ENCODE peak calls at places on chromosome 5, in four cellular contexts. One of them, this sample, is unnamed. For H3K4me1 and H3K9me3, the result is how much of the 10 kb centered on the place peaks cover.

GRCh38 chr5:36688722-36689121 is 82.3 kb downstream of the SLC1A3 start:
- DNase-seq in ascending aorta: no peak
- DNase-seq in hepatocyte: peak
- DNase-seq in thoracic aorta: no peak
- DNase-seq in this sample: no peak

GRCh38 chr5:72507360-72508238 is at the start of gene ZNF366:
- DNase-seq in ascending aorta: no peak
- DNase-seq in hepatocyte: peak
- DNase-seq in thoracic aorta: no peak
- DNase-seq in this sample: no peak

GRCh38 chr5:115857621-115858349 is 16.1 kb downstream of the AP3S1 start:
- DNase-seq in hepatocyte: no peak
- DNase-seq in thoracic aorta: no peak
- DNase-seq in ascending aorta: no peak
- DNase-seq in this sample: no peak

GRCh38 chr5:33936004-33936380 is 194 bp upstream of the RXFP3 start:
- DNase-seq in thoracic aorta: no peak
- DNase-seq in ascending aorta: peak
- DNase-seq in hepatocyte: peak
- DNase-seq in this sample: peak

GRCh38 chr5:105015098-105015497 is 1452.5 kb upstream of the NUDT12 start:
- DNase-seq in ascending aorta: no peak
- DNase-seq in thoracic aorta: no peak
- DNase-seq in hepatocyte: no peak
- DNase-seq in this sample: no peak

GRCh38 chr5:180494510-180495181 is 467 bp downstream of the CNOT6 start:
- DNase-seq in ascending aorta: peak
- DNase-seq in thoracic aorta: no peak
- DNase-seq in hepatocyte: peak
- DNase-seq in this sample: peak

GRCh38 chr5:6465831-6466790 is 17.5 kb downstream of the UBE2QL1 start:
- DNase-seq in thoracic aorta: no peak
- DNase-seq in ascending aorta: no peak
- DNase-seq in hepatocyte: no peak
- DNase-seq in this sample: no peak

GRCh38 chr5:129917224-129917623 is 13.0 kb downstream of the CHSY3 start:
- DNase-seq in hepatocyte: no peak
- DNase-seq in ascending aorta: no peak
- DNase-seq in thoracic aorta: no peak
- DNase-seq in this sample: no peak

GRCh38 chr5:139282195-139282557 is 11.4 kb upstream of the MATR3 start:
- DNase-seq in hepatocyte: no peak
- DNase-seq in ascending aorta: no peak
- DNase-seq in thoracic aorta: no peak
- DNase-seq in this sample: no peak

GRCh38 chr5:132193165-132193694 is 34.4 kb downstream of the P4HA2 start:
- DNase-seq in thoracic aorta: no peak
- DNase-seq in hepatocyte: no peak
- DNase-seq in ascending aorta: no peak
- DNase-seq in this sample: no peak

GRCh38 chr5:123561230-123561629 is 49.3 kb downstream of the CSNK1G3 start:
- DNase-seq in ascending aorta: no peak
- DNase-seq in thoracic aorta: no peak
- DNase-seq in hepatocyte: no peak
- DNase-seq in this sample: no peak

GRCh38 chr5:164341056-164341619 is 835.7 kb downstream of the MAT2B start:
- DNase-seq in hepatocyte: no peak
- DNase-seq in ascending aorta: no peak
- DNase-seq in thoracic aorta: no peak
- DNase-seq in this sample: no peak

GRCh38 chr5:37111426-37112382 is 137.5 kb downstream of the CPLANE1 start:
- DNase-seq in ascending aorta: no peak
- DNase-seq in thoracic aorta: no peak
- DNase-seq in hepatocyte: no peak
- DNase-seq in this sample: no peak

DNA sequence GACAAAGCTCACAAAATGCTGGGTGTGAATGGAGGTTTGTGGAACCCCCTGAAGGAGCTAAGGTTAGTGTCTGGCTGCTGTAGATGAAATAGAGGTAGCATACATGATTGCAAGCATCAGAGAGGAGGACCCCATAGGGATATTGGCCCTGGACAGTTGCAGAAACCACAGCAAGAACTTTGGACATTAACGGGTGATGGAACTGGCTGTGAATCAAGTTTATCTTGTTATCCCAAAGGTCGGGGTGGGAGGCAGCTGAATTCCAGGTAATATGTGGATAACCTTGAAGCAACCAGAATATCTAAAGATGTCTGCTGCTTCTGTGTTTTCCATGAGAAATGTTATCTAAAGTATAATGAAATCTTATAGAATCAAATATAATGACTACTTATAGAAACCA is 447.7 kb downstream of the ZSWIM6 start:
- DNase-seq in ascending aorta: no peak
- DNase-seq in hepatocyte: no peak
- DNase-seq in thoracic aorta: no peak
- DNase-seq in this sample: no peak
- H3K4me1 ChIP-seq in ascending aorta: under half
- H3K4me1 ChIP-seq in hepatocyte: under half
- H3K4me1 ChIP-seq in thoracic aorta: under half
- H3K4me1 ChIP-seq in this sample: under half

GRCh38 chr5:178793696-178794095 is 63.2 kb upstream of the ZNF354A start:
- DNase-seq in ascending aorta: no peak
- DNase-seq in hepatocyte: no peak
- DNase-seq in thoracic aorta: no peak
- DNase-seq in this sample: no peak
- H3K9me3 ChIP-seq in ascending aorta: under half
- H3K9me3 ChIP-seq in hepatocyte: under half
- H3K9me3 ChIP-seq in thoracic aorta: under half
- H3K9me3 ChIP-seq in this sample: under half

DNA sequence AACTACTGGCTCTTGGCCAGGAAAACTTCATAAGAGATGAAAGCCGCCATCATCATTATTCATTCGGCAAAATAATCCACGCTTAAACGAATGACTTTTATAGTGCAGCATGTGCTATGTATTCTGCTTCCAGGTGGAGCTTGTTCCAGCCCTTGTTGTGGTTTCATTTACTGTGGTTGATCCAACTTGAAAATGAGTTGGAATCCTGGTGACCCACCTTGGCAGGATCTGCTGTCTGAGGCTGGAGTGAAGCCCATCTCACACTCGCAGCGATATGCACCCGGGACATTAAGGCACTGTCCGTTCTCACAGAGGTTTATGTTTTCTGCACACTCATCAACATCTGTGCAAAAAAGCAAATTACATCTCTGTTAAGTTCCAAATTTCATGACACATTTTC is 209.6 kb downstream of the FBN2 start:
- DNase-seq in hepatocyte: no peak
- DNase-seq in ascending aorta: no peak
- DNase-seq in thoracic aorta: no peak
- DNase-seq in this sample: no peak
- TF ChIP-seq CTCF in hepatocyte: no peak
- TF ChIP-seq CTCF in ascending aorta: no peak
- TF ChIP-seq CTCF in thoracic aorta: no peak
- TF ChIP-seq CTCF in this sample: no peak

GRCh38 chr5:168532471-168532870 is 3.4 kb downstream of the FBLL1 start:
- DNase-seq in ascending aorta: no peak
- DNase-seq in thoracic aorta: no peak
- DNase-seq in hepatocyte: no peak
- DNase-seq in this sample: no peak

GRCh38 chr5:168531191-168531590 is 2.1 kb downstream of the FBLL1 start:
- DNase-seq in hepatocyte: no peak
- DNase-seq in thoracic aorta: no peak
- DNase-seq in ascending aorta: no peak
- DNase-seq in this sample: no peak

GRCh38 chr5:168531987-168532386 is 2.9 kb downstream of the FBLL1 start:
- DNase-seq in thoracic aorta: no peak
- DNase-seq in hepatocyte: no peak
- DNase-seq in ascending aorta: no peak
- DNase-seq in this sample: no peak

DNA sequence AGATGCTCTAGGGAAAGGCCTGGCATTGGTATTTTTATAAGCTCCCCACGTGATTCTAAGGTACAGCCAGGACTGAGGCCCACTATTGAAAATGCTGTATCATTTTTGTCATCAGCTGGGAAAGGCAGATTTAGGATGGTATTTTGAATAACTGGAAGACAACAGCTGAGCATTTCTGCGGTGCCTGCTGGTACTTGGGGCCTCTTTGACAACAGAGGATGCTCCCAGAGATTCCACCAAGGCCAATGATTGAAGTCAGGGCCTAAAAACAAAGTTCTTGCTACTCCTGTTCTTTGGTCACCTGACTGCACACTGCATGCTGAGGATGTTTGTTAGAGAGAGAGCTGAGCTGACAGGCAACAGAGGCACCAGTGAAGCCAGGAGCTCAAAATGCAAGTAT is 8.1 kb downstream of the FBLL1 start:
- DNase-seq in ascending aorta: no peak
- DNase-seq in thoracic aorta: no peak
- DNase-seq in hepatocyte: no peak
- DNase-seq in this sample: no peak
- H3K4me1 ChIP-seq in ascending aorta: under half
- H3K4me1 ChIP-seq in thoracic aorta: under half
- H3K4me1 ChIP-seq in hepatocyte: under half
- H3K4me1 ChIP-seq in this sample: under half

GRCh38 chr5:25416960-25417359 is 772.2 kb upstream of the CDH10 start:
- DNase-seq in hepatocyte: no peak
- DNase-seq in thoracic aorta: no peak
- DNase-seq in ascending aorta: no peak
- DNase-seq in this sample: no peak
- H3K9me3 ChIP-seq in hepatocyte: under half
- H3K9me3 ChIP-seq in thoracic aorta: under half
- H3K9me3 ChIP-seq in ascending aorta: under half
- H3K9me3 ChIP-seq in this sample: under half

GRCh38 chr5:59348189-59348588 is 545.3 kb downstream of the PDE4D start:
- DNase-seq in hepatocyte: no peak
- DNase-seq in thoracic aorta: no peak
- DNase-seq in ascending aorta: no peak
- DNase-seq in this sample: no peak
- TF ChIP-seq CTCF in hepatocyte: peak
- TF ChIP-seq CTCF in thoracic aorta: no peak
- TF ChIP-seq CTCF in ascending aorta: no peak
- TF ChIP-seq CTCF in this sample: no peak

GRCh38 chr5:160470437-160471341 is 49.0 kb downstream of the PTTG1 start:
- DNase-seq in hepatocyte: no peak
- DNase-seq in thoracic aorta: no peak
- DNase-seq in ascending aorta: no peak
- DNase-seq in this sample: no peak
- H3K4me1 ChIP-seq in hepatocyte: under half
- H3K4me1 ChIP-seq in thoracic aorta: under half
- H3K4me1 ChIP-seq in ascending aorta: under half
- H3K4me1 ChIP-seq in this sample: under half

GRCh38 chr5:140875085-140876065 is at the start of gene PCDHA12:
- DNase-seq in ascending aorta: no peak
- DNase-seq in hepatocyte: peak
- DNase-seq in thoracic aorta: no peak
- DNase-seq in this sample: no peak
- H3K9me3 ChIP-seq in ascending aorta: half or more
- H3K9me3 ChIP-seq in hepatocyte: under half
- H3K9me3 ChIP-seq in thoracic aorta: under half
- H3K9me3 ChIP-seq in this sample: half or more